ENCODE peak calls at places on chromosomes 5 and 9, in four cellular contexts. X, Q, R and T are unnamed samples.

GRCh38 chr5:74237746-74238145 is 402.8 kb downstream of the ENC1 start:
- DNase-seq in Q (no peak), X (no peak), R (no peak), T (no peak)

GRCh38 chr5:132094393-132095076 is 20.9 kb downstream of the CSF2 start:
- DNase-seq in Q (peak; percentile 84), X (no peak), R (peak; percentile 71), T (no peak)

GRCh38 chr5:3394046-3394597 is 201.5 kb upstream of the IRX1 start:
- DNase-seq in Q (no peak), R (no peak), X (peak; percentile 62), T (no peak)

GRCh38 chr5:140672455-140673186 is 755 bp downstream of the DND1 start:
- DNase-seq in R (peak; percentile 87), X (no peak), Q (no peak), T (no peak)

GRCh38 chr5:178121450-178122276 is 8.3 kb downstream of the N4BP3 start:
- DNase-seq in R (no peak), X (no peak), Q (no peak), T (no peak)

GRCh38 chr5:1048861-1049838 is 40.5 kb downstream of the NKD2 start:
- DNase-seq in X (no peak), R (no peak), Q (no peak), T (no peak)

GRCh38 chr9:133522073-133522910 is 2.5 kb downstream of the MYMK start:
- DNase-seq in R (no peak), X (no peak), Q (no peak), T (no peak)

GRCh38 chr5:80865547-80865946 is 94.6 kb upstream of the RASGRF2 start:
- DNase-seq in Q (no peak), R (no peak), X (no peak), T (no peak)

GRCh38 chr5:127961764-127962148 is 121.8 kb upstream of the SLC12A2 start:
- DNase-seq in X (no peak), Q (no peak), R (no peak), T (no peak)

GRCh38 chr9:93305497-93306020 is 121.6 kb downstream of the WNK2 start:
- DNase-seq in R (peak; percentile 72), Q (peak; percentile 79), X (no peak), T (peak; percentile 74)

GRCh38 chr5:138944527-138945322 is 69.6 kb upstream of the LRRTM2 start:
- DNase-seq in X (no peak), R (peak; percentile 58), Q (no peak), T (no peak)

GRCh38 chr5:143061161-143061945 is 291.2 kb downstream of the ARHGAP26 start:
- DNase-seq in X (no peak), R (no peak), Q (no peak), T (no peak)

GRCh38 chr5:61047346-61047745 is 102.3 kb downstream of the NDUFAF2 start:
- DNase-seq in X (no peak), Q (no peak), R (no peak), T (no peak)

GRCh38 chr5:110880413-110880812 is 141.6 kb downstream of the SLC25A46 start:
- DNase-seq in X (no peak), R (no peak), Q (no peak), T (no peak)

GRCh38 chr9:131758972-131759647 is 19.2 kb upstream of the RAPGEF1 start:
- DNase-seq in R (no peak), X (no peak), Q (no peak), T (no peak)

GRCh38 chr5:395156-395920 is 47.6 kb upstream of the EXOC3 start:
- DNase-seq in R (peak; percentile 72), X (no peak), Q (peak; percentile 94), T (peak; percentile 36)

GRCh38 chr5:37839441-37840035 is 303 bp downstream of the GDNF start:
- DNase-seq in X (peak; percentile 12), Q (no peak), R (no peak), T (no peak)

GRCh38 chr9:37408933-37409710 is 13.4 kb upstream of the GRHPR start:
- DNase-seq in X (no peak), Q (no peak), R (peak; percentile 95), T (no peak)

GRCh38 chr5:103461223-103461622 is 101.4 kb downstream of the NUDT12 start:
- DNase-seq in X (no peak), Q (no peak), R (no peak), T (no peak)

GRCh38 chr5:105563842-105564241 is 2001.3 kb upstream of the NUDT12 start:
- DNase-seq in R (no peak), Q (no peak), X (no peak), T (no peak)